ENCODE peak calls at places on chromosomes 6 and 20, in nine cellular contexts. R is CD4-positive, alpha-beta T cell; W is HCT116; U is HFF-Myc; Z is cardiac fibroblast; F is fibroblast of mammary gland; C is astrocyte of the spinal cord; D is Calu3; A is neural crest cell. E is an unnamed sample.

GRCh38 chr20:33233129-33233774 is 2.5 kb upstream of the BPIFA1 start:
- DNase-seq in R (no peak), W (no peak), C (no peak), A (no peak), Z (no peak), F (no peak), D (peak), U (no peak), E (no peak)

GRCh38 chr20:34581341-34582189 is 23.0 kb downstream of the MAP1LC3A start:
- DNase-seq in W (no peak), D (no peak), A (no peak), U (no peak), C (peak), F (peak), R (no peak), Z (peak), E (peak)

GRCh38 chr6:83226517-83226916 is 33.4 kb downstream of the RWDD2A start:
- DNase-seq in C (peak), R (no peak), W (no peak), F (peak), U (no peak), D (no peak), Z (peak), A (no peak), E (no peak)

GRCh38 chr6:3882865-3883264 is 33.7 kb downstream of the FAM50B start:
- DNase-seq in A (no peak), W (no peak), Z (peak), U (peak), C (peak), D (no peak), F (peak), R (no peak), E (no peak)

GRCh38 chr6:72946766-72947165 is 278.5 kb downstream of the KHDC1L start:
- DNase-seq in U (no peak), R (no peak), C (peak), Z (peak), F (peak), W (no peak), A (no peak), D (no peak), E (no peak)

GRCh38 chr20:24938498-24938897 is 10.6 kb upstream of the CST7 start:
- DNase-seq in F (no peak), A (no peak), W (no peak), R (no peak), C (no peak), U (no peak), Z (no peak), D (no peak), E (no peak)

GRCh38 chr6:53107091-53107490 is 41.5 kb downstream of the GCM1 start:
- DNase-seq in C (peak), W (no peak), Z (peak), R (no peak), D (peak), A (no peak), F (peak), U (no peak), E (no peak)

GRCh38 chr20:32227744-32228688 is 20.3 kb downstream of the POFUT1 start:
- DNase-seq in U (no peak), Z (no peak), A (no peak), C (no peak), F (no peak), D (no peak), W (no peak), R (no peak), E (no peak)

GRCh38 chr20:35238170-35238569 is 11.7 kb downstream of the MMP24 start:
- DNase-seq in Z (no peak), C (no peak), F (no peak), U (no peak), D (no peak), W (no peak), R (no peak), A (no peak), E (no peak)

GRCh38 chr6:27293436-27294152 is 18.5 kb downstream of the POM121L2 start:
- DNase-seq in F (peak), A (peak), Z (peak), C (peak), D (peak), R (no peak), U (peak), W (peak), E (no peak)

GRCh38 chr6:111888928-111889696 is 15.9 kb upstream of the FYN start:
- DNase-seq in Z (peak), W (no peak), F (no peak), A (peak), D (no peak), C (peak), R (no peak), U (no peak), E (no peak)

GRCh38 chr6:38867726-38868125 is 152.6 kb downstream of the DNAH8 start:
- DNase-seq in W (no peak), A (no peak), R (no peak), F (no peak), D (no peak), Z (no peak), C (no peak), U (no peak), E (no peak)

GRCh38 chr20:43988867-43989266 is 74.2 kb downstream of the TOX2 start:
- DNase-seq in U (no peak), A (no peak), W (no peak), R (no peak), Z (peak), F (peak), D (no peak), C (peak), E (no peak)
- TF ChIP-seq CTCF in U (no peak), A (no peak), W (no peak), R (no peak), Z (no peak), F (peak), D (no peak), C (peak), E (no peak)

GRCh38 chr6:109447878-109448555 is 7.5 kb downstream of the SMPD2 start:
- DNase-seq in W (no peak), D (no peak), Z (peak), R (no peak), U (no peak), C (no peak), A (no peak), F (peak), E (peak)
- TF ChIP-seq CTCF in W (no peak), D (no peak), Z (no peak), R (no peak), U (no peak), C (no peak), A (no peak), F (no peak), E (no peak)

DNA sequence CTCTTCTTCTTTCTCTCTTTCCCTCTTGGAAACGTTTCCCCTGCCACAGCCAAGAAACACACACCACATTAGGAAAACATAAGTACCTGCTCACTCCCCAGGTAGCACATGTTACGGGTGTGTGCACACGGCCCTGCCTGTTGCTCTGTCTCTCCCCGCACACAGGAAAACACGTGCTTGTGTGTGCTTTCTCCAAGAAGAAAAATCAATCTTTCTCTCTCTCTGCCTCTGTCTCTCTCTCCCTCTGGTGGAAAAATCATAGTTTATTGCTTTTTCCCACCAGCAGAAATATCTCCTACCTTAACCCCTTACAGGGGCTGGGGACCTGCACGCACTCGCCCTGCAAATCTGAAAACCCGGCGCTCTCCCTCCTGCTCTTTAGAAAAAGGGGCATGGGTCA is 102.3 kb downstream of the EDN3 start:
- DNase-seq in D (no peak), F (no peak), Z (no peak), U (no peak), C (no peak), A (no peak), R (peak), W (no peak), E (no peak)
- TF ChIP-seq CTCF in D (no peak), F (no peak), Z (no peak), U (no peak), C (no peak), A (peak), R (no peak), W (no peak), E (no peak)

GRCh38 chr6:14921170-14921569 is 324.7 kb upstream of the JARID2 start:
- DNase-seq in D (no peak), F (no peak), A (peak), R (no peak), C (no peak), W (no peak), U (no peak), Z (no peak), E (no peak)
- TF ChIP-seq CTCF in D (no peak), F (no peak), A (no peak), R (no peak), C (no peak), W (no peak), U (no peak), Z (no peak), E (no peak)

GRCh38 chr6:42507901-42508300 is 55.9 kb upstream of the UBR2 start:
- DNase-seq in W (no peak), Z (no peak), F (peak), D (no peak), R (no peak), C (no peak), A (no peak), U (peak), E (no peak)

GRCh38 chr6:42512498-42513042 is 51.3 kb upstream of the UBR2 start:
- DNase-seq in A (no peak), Z (no peak), W (no peak), F (no peak), U (no peak), C (no peak), D (peak), R (no peak), E (no peak)

GRCh38 chr6:42509765-42510164 is 54.1 kb upstream of the UBR2 start:
- DNase-seq in R (no peak), U (no peak), F (peak), D (no peak), Z (no peak), W (no peak), A (no peak), C (no peak), E (no peak)

GRCh38 chr6:42511803-42512422 is 51.9 kb upstream of the UBR2 start:
- DNase-seq in F (peak), C (peak), W (no peak), D (no peak), Z (peak), U (no peak), A (no peak), R (no peak), E (no peak)

DNA sequence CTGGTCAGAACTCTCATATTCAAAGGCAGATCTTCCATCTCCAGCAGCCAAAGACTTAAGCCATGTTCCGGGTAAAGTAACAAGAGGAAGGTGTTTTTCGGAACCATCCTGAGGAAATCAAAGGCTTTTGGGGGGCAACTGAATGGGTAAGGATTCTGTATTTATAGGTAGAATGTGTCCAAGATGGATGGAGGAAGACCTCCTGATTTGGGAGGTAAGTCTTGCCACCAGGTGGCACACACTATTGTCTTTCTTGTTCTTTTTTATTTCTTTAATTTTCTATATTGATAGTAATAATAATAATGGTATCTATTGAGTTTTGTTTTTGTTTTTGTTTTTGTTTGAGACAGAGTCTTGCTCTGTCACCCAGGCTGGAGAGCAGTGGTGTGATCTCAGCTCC is 53.0 kb upstream of the UBR2 start:
- DNase-seq in F (no peak), W (no peak), C (no peak), Z (no peak), A (no peak), R (no peak), U (no peak), D (no peak), E (no peak)
- TF ChIP-seq CTCF in F (no peak), W (peak), C (no peak), Z (no peak), A (no peak), R (no peak), U (peak), D (no peak), E (no peak)

GRCh38 chr6:134449004-134449403 is 131.1 kb upstream of the SGK1 start:
- DNase-seq in R (no peak), A (no peak), U (no peak), W (no peak), C (no peak), Z (no peak), F (no peak), D (no peak), E (no peak)

GRCh38 chr6:134447423-134447822 is 129.5 kb upstream of the SGK1 start:
- DNase-seq in W (no peak), C (peak), F (peak), U (no peak), Z (peak), R (no peak), D (no peak), A (no peak), E (no peak)

GRCh38 chr6:134446901-134447300 is 129.0 kb upstream of the SGK1 start:
- DNase-seq in A (no peak), Z (peak), W (no peak), U (no peak), R (no peak), F (peak), C (no peak), D (no peak), E (no peak)

GRCh38 chr6:134447883-134448387 is 130.0 kb upstream of the SGK1 start:
- DNase-seq in Z (peak), C (peak), D (no peak), F (peak), W (no peak), A (no peak), R (no peak), U (peak), E (no peak)

DNA sequence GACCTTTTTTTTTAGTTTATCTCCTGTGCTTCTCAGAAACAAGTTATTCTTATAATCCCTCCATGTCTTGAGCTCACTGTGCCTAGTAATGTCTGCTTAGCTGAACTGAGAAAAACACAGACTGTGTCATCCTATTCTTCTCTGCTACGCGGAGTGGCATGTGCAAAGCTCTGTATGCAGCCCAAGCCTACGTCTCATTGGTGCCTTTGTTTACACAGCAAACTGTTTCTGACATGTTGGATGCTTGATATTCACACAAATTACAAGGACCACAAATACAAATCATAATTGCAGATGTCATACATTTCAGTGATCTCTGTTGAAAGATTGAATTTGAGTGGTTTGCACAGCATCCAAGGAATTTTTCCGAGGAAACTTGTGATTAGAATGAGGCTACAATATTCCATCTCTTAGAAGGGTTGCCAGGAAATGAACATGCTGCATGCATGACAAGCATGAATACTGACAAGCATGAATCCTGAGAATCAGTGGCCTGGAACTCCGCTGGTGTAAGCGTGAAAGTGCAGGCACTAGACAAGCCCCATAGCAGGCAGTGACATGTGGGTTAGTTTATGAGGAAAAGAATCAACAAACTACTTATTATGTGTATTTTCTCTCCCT is 128.4 kb upstream of the SGK1 start:
- DNase-seq in F (peak), C (peak), A (no peak), D (no peak), U (no peak), Z (peak), W (no peak), R (no peak), E (no peak)
- TF ChIP-seq CTCF in F (peak), C (no peak), A (no peak), D (no peak), U (no peak), Z (no peak), W (peak), R (no peak), E (no peak)